ENCODE peak calls at places on chromosomes 13 and 19, in eight cellular contexts. T, F, X, Z, L, S, I and J are unnamed samples.

GRCh38 chr19:46975918-46976782 is 43.5 kb upstream of the NPAS1 start:
- DNase-seq in L (peak; percentile 96), F (peak; percentile 96), I (peak; percentile 98), T (peak; percentile 82), X (no peak), S (no peak), Z (peak; percentile 55), J (peak; percentile 99)

GRCh38 chr13:20191902-20192469 is 752 bp downstream of the GJB2 start:
- DNase-seq in X (no peak), S (no peak), F (no peak), L (peak; percentile 62), Z (no peak), I (no peak), T (no peak), J (peak; percentile 32)

GRCh38 chr13:38135590-38135989 is 214.1 kb upstream of the UFM1 start:
- DNase-seq in L (no peak), F (no peak), T (no peak), S (no peak), Z (no peak), I (no peak), X (no peak), J (peak; percentile 29)

GRCh38 chr13:77893066-77893465 is 25.6 kb downstream of the EDNRB start:
- DNase-seq in I (no peak), Z (no peak), L (no peak), X (no peak), T (no peak), S (no peak), F (no peak), J (peak; percentile 13)

GRCh38 chr19:57813919-57814504 is 701 bp downstream of the ZNF552 start:
- DNase-seq in Z (no peak), L (peak; percentile 32), I (no peak), S (no peak), X (no peak), T (no peak), F (no peak), J (peak; percentile 37)

GRCh38 chr13:30576528-30576927 is 41.2 kb upstream of the USPL1 start:
- DNase-seq in Z (no peak), F (peak; percentile 43), I (peak; percentile 43), T (no peak), S (peak; percentile 72), X (no peak), L (peak; percentile 78), J (peak; percentile 75)

GRCh38 chr19:1882786-1883692 is 2.3 kb downstream of the ABHD17A start:
- DNase-seq in X (no peak), F (no peak), I (no peak), L (no peak), T (no peak), S (no peak), Z (no peak), J (no peak)

GRCh38 chr13:50393641-50394040 is 378.4 kb downstream of the KCNRG start:
- DNase-seq in L (no peak), Z (no peak), T (no peak), I (no peak), S (no peak), F (no peak), X (no peak), J (no peak)

GRCh38 chr19:46381746-46382345 is 31.5 kb downstream of the CCDC8 start:
- DNase-seq in S (no peak), Z (no peak), T (no peak), X (no peak), L (no peak), F (no peak), I (no peak), J (no peak)

GRCh38 chr13:46896346-46897138 is at the start of gene HTR2A:
- DNase-seq in S (peak; percentile 13), F (no peak), I (peak; percentile 55), L (peak; percentile 44), Z (no peak), X (no peak), T (peak; percentile 31), J (peak; percentile 19)

GRCh38 chr13:35840991-35841604 is 290.1 kb downstream of the DCLK1 start:
- DNase-seq in T (peak; percentile 40), X (no peak), S (no peak), Z (no peak), F (no peak), L (no peak), I (no peak), J (no peak)

GRCh38 chr19:9054768-9055167 is 32.1 kb upstream of the OR1M1 start:
- DNase-seq in L (peak; percentile 22), I (no peak), T (no peak), X (no peak), Z (no peak), S (no peak), F (no peak), J (no peak)

GRCh38 chr13:21925720-21926119 is 254.8 kb downstream of the FGF9 start:
- DNase-seq in L (no peak), F (no peak), Z (no peak), I (no peak), X (no peak), S (no peak), T (no peak), J (no peak)